ENCODE peak calls at places on chromosomes 3 and 15, in ten cellular contexts. One of them, this sample, is unnamed.

GRCh38 chr15:74988007-74988800 is 7.2 kb upstream of the SCAMP5 start:
- DNase-seq in IMR-90: peak; percentile 7
- DNase-seq in transverse colon: peak; percentile 65
- DNase-seq in esophagus squamous epithelium: no peak
- DNase-seq in adrenal gland: peak; percentile 71
- DNase-seq in breast epithelium: no peak
- DNase-seq in ovary: peak; percentile 43
- DNase-seq in A549: peak; percentile 64
- DNase-seq in GM12878: no peak
- DNase-seq in body of pancreas: peak; percentile 60
- DNase-seq in this sample: no peak

GRCh38 chr3:100269410-100270217 is 8.8 kb downstream of the TBC1D23 start:
- DNase-seq in IMR-90: peak; percentile 94
- DNase-seq in transverse colon: no peak
- DNase-seq in esophagus squamous epithelium: no peak
- DNase-seq in adrenal gland: no peak
- DNase-seq in breast epithelium: no peak
- DNase-seq in ovary: no peak
- DNase-seq in A549: no peak
- DNase-seq in GM12878: no peak
- DNase-seq in body of pancreas: no peak
- DNase-seq in this sample: no peak

GRCh38 chr3:171676600-171677175 is 133.6 kb downstream of the PLD1 start:
- DNase-seq in IMR-90: no peak
- DNase-seq in transverse colon: peak; percentile 87
- DNase-seq in esophagus squamous epithelium: no peak
- DNase-seq in adrenal gland: no peak
- DNase-seq in breast epithelium: no peak
- DNase-seq in ovary: no peak
- DNase-seq in A549: no peak
- DNase-seq in GM12878: no peak
- DNase-seq in body of pancreas: peak; percentile 22
- DNase-seq in this sample: no peak

GRCh38 chr15:63186065-63186464 is 3.3 kb upstream of the RAB8B start:
- DNase-seq in IMR-90: peak; percentile 84
- DNase-seq in transverse colon: no peak
- DNase-seq in esophagus squamous epithelium: no peak
- DNase-seq in adrenal gland: no peak
- DNase-seq in breast epithelium: no peak
- DNase-seq in ovary: no peak
- DNase-seq in A549: peak; percentile 52
- DNase-seq in GM12878: no peak
- DNase-seq in body of pancreas: no peak
- DNase-seq in this sample: no peak

GRCh38 chr3:160038862-160039562 is 50.4 kb downstream of the IL12A start:
- DNase-seq in IMR-90: no peak
- DNase-seq in transverse colon: no peak
- DNase-seq in esophagus squamous epithelium: no peak
- DNase-seq in adrenal gland: no peak
- DNase-seq in breast epithelium: peak; percentile 24
- DNase-seq in ovary: no peak
- DNase-seq in A549: no peak
- DNase-seq in GM12878: no peak
- DNase-seq in body of pancreas: peak; percentile 62
- DNase-seq in this sample: no peak

GRCh38 chr3:182787302-182788036 is 5.8 kb upstream of the ATP11B start:
- DNase-seq in IMR-90: peak; percentile 64
- DNase-seq in transverse colon: no peak
- DNase-seq in esophagus squamous epithelium: no peak
- DNase-seq in adrenal gland: no peak
- DNase-seq in breast epithelium: no peak
- DNase-seq in ovary: no peak
- DNase-seq in A549: no peak
- DNase-seq in GM12878: no peak
- DNase-seq in body of pancreas: no peak
- DNase-seq in this sample: no peak

GRCh38 chr15:36432162-36432561 is 147.3 kb upstream of the CDIN1 start:
- DNase-seq in IMR-90: peak; percentile 88
- DNase-seq in transverse colon: no peak
- DNase-seq in esophagus squamous epithelium: no peak
- DNase-seq in adrenal gland: no peak
- DNase-seq in breast epithelium: no peak
- DNase-seq in ovary: no peak
- DNase-seq in A549: no peak
- DNase-seq in GM12878: no peak
- DNase-seq in body of pancreas: no peak
- DNase-seq in this sample: no peak

GRCh38 chr3:25385807-25386512 is 42.1 kb upstream of the RARB start:
- DNase-seq in IMR-90: no peak
- DNase-seq in transverse colon: no peak
- DNase-seq in esophagus squamous epithelium: no peak
- DNase-seq in adrenal gland: peak; percentile 52
- DNase-seq in breast epithelium: no peak
- DNase-seq in ovary: no peak
- DNase-seq in A549: no peak
- DNase-seq in GM12878: no peak
- DNase-seq in body of pancreas: no peak
- DNase-seq in this sample: no peak

GRCh38 chr15:90043611-90044010 is 42.5 kb downstream of the ZNF710 start:
- DNase-seq in IMR-90: no peak
- DNase-seq in transverse colon: no peak
- DNase-seq in esophagus squamous epithelium: no peak
- DNase-seq in adrenal gland: no peak
- DNase-seq in breast epithelium: no peak
- DNase-seq in ovary: no peak
- DNase-seq in A549: no peak
- DNase-seq in GM12878: no peak
- DNase-seq in body of pancreas: no peak
- DNase-seq in this sample: no peak

GRCh38 chr15:67013696-67014095 is 51.7 kb upstream of the SMAD3 start:
- DNase-seq in IMR-90: peak; percentile 80
- DNase-seq in transverse colon: no peak
- DNase-seq in esophagus squamous epithelium: no peak
- DNase-seq in adrenal gland: no peak
- DNase-seq in breast epithelium: no peak
- DNase-seq in ovary: no peak
- DNase-seq in A549: no peak
- DNase-seq in GM12878: no peak
- DNase-seq in body of pancreas: no peak
- DNase-seq in this sample: no peak
- TF ChIP-seq POLR2A in IMR-90: no peak
- TF ChIP-seq POLR2A in transverse colon: no peak
- TF ChIP-seq POLR2A in esophagus squamous epithelium: no peak
- TF ChIP-seq POLR2A in adrenal gland: no peak
- TF ChIP-seq POLR2A in breast epithelium: no peak
- TF ChIP-seq POLR2A in ovary: no peak
- TF ChIP-seq POLR2A in A549: no peak
- TF ChIP-seq POLR2A in GM12878: no peak
- TF ChIP-seq POLR2A in body of pancreas: no peak
- TF ChIP-seq POLR2A in this sample: no peak

GRCh38 chr15:39429898-39430357 is 151.0 kb upstream of the THBS1 start:
- DNase-seq in IMR-90: peak; percentile 95
- DNase-seq in transverse colon: no peak
- DNase-seq in esophagus squamous epithelium: no peak
- DNase-seq in adrenal gland: no peak
- DNase-seq in breast epithelium: no peak
- DNase-seq in ovary: no peak
- DNase-seq in A549: no peak
- DNase-seq in GM12878: no peak
- DNase-seq in body of pancreas: no peak
- DNase-seq in this sample: no peak

GRCh38 chr15:39426552-39427532 is 154.0 kb upstream of the THBS1 start:
- DNase-seq in IMR-90: peak; percentile 84
- DNase-seq in transverse colon: peak; percentile 38
- DNase-seq in esophagus squamous epithelium: no peak
- DNase-seq in adrenal gland: peak; percentile 82
- DNase-seq in breast epithelium: no peak
- DNase-seq in ovary: no peak
- DNase-seq in A549: no peak
- DNase-seq in GM12878: peak; percentile 69
- DNase-seq in body of pancreas: no peak
- DNase-seq in this sample: peak; percentile 87

GRCh38 chr15:39430389-39430788 is 150.5 kb upstream of the THBS1 start:
- DNase-seq in IMR-90: no peak
- DNase-seq in transverse colon: no peak
- DNase-seq in esophagus squamous epithelium: no peak
- DNase-seq in adrenal gland: no peak
- DNase-seq in breast epithelium: no peak
- DNase-seq in ovary: no peak
- DNase-seq in A549: no peak
- DNase-seq in GM12878: no peak
- DNase-seq in body of pancreas: no peak
- DNase-seq in this sample: no peak

GRCh38 chr15:39431371-39431770 is 149.5 kb upstream of the THBS1 start:
- DNase-seq in IMR-90: peak; percentile 40
- DNase-seq in transverse colon: no peak
- DNase-seq in esophagus squamous epithelium: no peak
- DNase-seq in adrenal gland: no peak
- DNase-seq in breast epithelium: no peak
- DNase-seq in ovary: no peak
- DNase-seq in A549: no peak
- DNase-seq in GM12878: no peak
- DNase-seq in body of pancreas: no peak
- DNase-seq in this sample: no peak

DNA sequence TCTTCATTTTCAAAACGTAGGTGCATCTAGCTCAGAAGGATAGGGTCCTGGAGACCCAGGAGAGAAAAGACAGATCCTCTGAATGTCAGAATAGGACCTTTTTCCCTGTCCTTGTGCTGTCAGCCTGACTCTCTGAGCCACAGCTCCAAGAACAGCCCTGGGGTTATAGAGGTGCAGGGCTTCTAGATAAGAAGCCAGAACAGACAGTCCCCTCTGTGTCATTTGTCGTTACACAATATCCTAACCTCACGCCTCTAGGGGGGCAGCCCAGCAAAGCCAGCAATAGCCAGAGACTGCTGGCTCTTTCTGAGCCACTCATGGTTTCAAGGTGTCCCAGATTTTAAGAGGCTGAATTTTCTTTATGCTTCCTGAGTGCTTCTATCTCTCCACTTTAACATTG is 153.2 kb upstream of the THBS1 start:
- DNase-seq in IMR-90: no peak
- DNase-seq in transverse colon: no peak
- DNase-seq in esophagus squamous epithelium: no peak
- DNase-seq in adrenal gland: peak; percentile 87
- DNase-seq in breast epithelium: no peak
- DNase-seq in ovary: no peak
- DNase-seq in A549: no peak
- DNase-seq in GM12878: no peak
- DNase-seq in body of pancreas: no peak
- DNase-seq in this sample: no peak
- H3K4me3 ChIP-seq in IMR-90: no peak overlapping the region
- H3K4me3 ChIP-seq in transverse colon: no peak overlapping the region
- H3K4me3 ChIP-seq in esophagus squamous epithelium: no peak overlapping the region
- H3K4me3 ChIP-seq in adrenal gland: no peak overlapping the region
- H3K4me3 ChIP-seq in breast epithelium: no peak overlapping the region
- H3K4me3 ChIP-seq in ovary: no peak overlapping the region
- H3K4me3 ChIP-seq in A549: no peak overlapping the region
- H3K4me3 ChIP-seq in GM12878: no peak overlapping the region
- H3K4me3 ChIP-seq in body of pancreas: no peak overlapping the region
- H3K4me3 ChIP-seq in this sample: no peak overlapping the region

DNA sequence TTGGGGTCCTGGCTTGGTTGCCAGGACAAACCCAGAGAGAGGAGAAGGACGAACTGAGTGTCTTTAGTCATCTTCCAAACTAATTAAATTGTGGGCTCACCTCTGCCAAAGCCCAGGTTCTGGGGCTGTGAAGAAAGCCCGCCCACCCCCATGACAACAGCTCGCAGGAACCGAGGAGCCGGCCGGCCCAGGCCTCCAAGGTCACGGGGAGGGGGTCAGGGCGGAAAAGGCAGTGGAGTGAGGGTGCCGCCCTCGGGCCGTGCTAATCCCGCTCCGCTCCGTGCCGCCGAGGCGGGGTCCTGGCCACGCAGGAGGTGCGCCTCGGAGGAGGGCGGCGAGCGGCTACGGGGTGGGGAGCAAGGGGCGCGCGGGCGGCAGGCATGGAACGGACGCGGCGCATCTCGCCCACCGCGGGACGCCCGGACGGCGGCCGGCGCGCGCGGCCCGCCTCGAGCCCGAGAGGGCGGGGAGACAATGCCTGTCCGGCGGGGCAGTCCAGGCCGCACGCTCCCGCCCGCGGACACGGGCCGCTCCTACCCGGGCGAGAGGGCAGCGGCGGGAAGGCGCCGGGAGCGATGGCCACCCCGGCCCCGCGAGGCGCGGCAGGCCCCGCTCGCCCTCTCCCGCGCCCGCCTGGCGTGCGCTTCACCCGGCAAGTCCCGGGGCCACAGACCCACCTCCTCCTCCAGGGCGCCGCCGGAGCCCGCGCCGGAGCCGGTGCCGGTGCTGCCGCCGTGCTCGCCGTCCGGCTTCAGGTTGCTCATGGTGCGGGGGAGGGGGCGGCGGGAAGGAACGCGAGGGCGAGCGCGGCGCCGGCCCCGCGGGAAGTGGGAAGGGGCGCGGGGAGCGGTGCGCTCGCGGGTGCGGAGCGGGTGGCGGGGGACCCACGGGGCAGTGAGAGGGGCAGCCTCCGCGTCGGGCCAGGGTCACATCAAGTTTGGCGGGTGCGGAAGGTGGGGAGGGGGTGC is 549 bp downstream of the RBPMS2 start:
- DNase-seq in IMR-90: no peak
- DNase-seq in transverse colon: no peak
- DNase-seq in esophagus squamous epithelium: no peak
- DNase-seq in adrenal gland: no peak
- DNase-seq in breast epithelium: no peak
- DNase-seq in ovary: peak; percentile 69
- DNase-seq in A549: no peak
- DNase-seq in GM12878: no peak
- DNase-seq in body of pancreas: peak; percentile 24
- DNase-seq in this sample: no peak
- TF ChIP-seq POLR2A in IMR-90: no peak
- TF ChIP-seq POLR2A in transverse colon: no peak
- TF ChIP-seq POLR2A in esophagus squamous epithelium: no peak
- TF ChIP-seq POLR2A in adrenal gland: no peak
- TF ChIP-seq POLR2A in breast epithelium: no peak
- TF ChIP-seq POLR2A in ovary: no peak
- TF ChIP-seq POLR2A in A549: peak; percentile 13
- TF ChIP-seq POLR2A in GM12878: no peak
- TF ChIP-seq POLR2A in body of pancreas: no peak
- TF ChIP-seq POLR2A in this sample: no peak

DNA sequence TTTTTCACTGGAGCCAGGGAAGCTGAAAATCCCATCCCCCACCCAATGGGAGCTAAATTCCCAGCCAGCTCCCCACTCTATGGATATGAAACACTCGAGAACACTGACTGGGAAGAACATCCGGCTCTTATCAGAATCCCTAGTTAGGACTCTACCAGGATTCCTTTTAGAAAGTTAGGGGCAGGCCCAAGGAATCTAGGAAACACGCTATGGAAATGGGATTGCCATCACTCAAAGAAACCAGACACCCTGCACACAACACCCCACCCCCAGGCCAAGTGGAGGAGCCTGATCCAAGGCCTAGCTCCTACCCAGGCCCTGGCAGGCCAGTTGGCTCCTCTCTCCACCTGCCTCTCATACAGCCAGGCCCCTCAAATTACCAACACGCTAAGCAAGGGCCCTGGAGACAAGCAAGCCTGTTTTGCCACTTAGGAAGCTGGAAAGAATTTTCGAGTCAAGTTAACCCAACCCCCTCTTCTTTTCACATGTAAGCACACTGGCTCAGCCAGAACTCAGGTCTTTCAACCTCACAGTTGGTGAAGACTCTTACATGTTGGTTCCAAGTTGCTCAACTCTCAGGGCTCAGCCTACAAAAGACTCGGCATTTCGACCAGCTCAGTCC is 75.5 kb downstream of the RBPMS2 start:
- DNase-seq in IMR-90: peak; percentile 48
- DNase-seq in transverse colon: no peak
- DNase-seq in esophagus squamous epithelium: no peak
- DNase-seq in adrenal gland: no peak
- DNase-seq in breast epithelium: no peak
- DNase-seq in ovary: no peak
- DNase-seq in A549: no peak
- DNase-seq in GM12878: no peak
- DNase-seq in body of pancreas: peak; percentile 65
- DNase-seq in this sample: peak; percentile 88
- H3K4me3 ChIP-seq in IMR-90: no peak overlapping the region
- H3K4me3 ChIP-seq in transverse colon: no peak overlapping the region
- H3K4me3 ChIP-seq in esophagus squamous epithelium: peak overlapping the region; percentile 18
- H3K4me3 ChIP-seq in adrenal gland: no peak overlapping the region
- H3K4me3 ChIP-seq in breast epithelium: peak overlapping the region; percentile 20
- H3K4me3 ChIP-seq in ovary: no peak overlapping the region
- H3K4me3 ChIP-seq in A549: no peak overlapping the region
- H3K4me3 ChIP-seq in GM12878: peak overlapping the region; percentile 94
- H3K4me3 ChIP-seq in body of pancreas: no peak overlapping the region
- H3K4me3 ChIP-seq in this sample: no peak overlapping the region

This sample was measured in lower leg skin.